ENCODE peak calls at places on chromosome 13, in seven cellular contexts. One of them, this sample, is unnamed.

GRCh38 chr13:23643828-23644419 is 73.7 kb downstream of the TNFRSF19 start:
- DNase-seq in IMR-90: no peak
- DNase-seq in A549: no peak
- DNase-seq in prostate gland: no peak
- DNase-seq in vagina: no peak
- DNase-seq in sigmoid colon: no peak
- DNase-seq in adrenal gland: no peak
- DNase-seq in this sample: no peak

GRCh38 chr13:110183925-110184324 is 123.0 kb downstream of the COL4A1 start:
- DNase-seq in IMR-90: peak
- DNase-seq in A549: no peak
- DNase-seq in prostate gland: no peak
- DNase-seq in vagina: no peak
- DNase-seq in sigmoid colon: peak
- DNase-seq in adrenal gland: no peak
- DNase-seq in this sample: no peak

GRCh38 chr13:26075498-26075897 is 23.7 kb upstream of the SHISA2 start:
- DNase-seq in IMR-90: no peak
- DNase-seq in A549: no peak
- DNase-seq in prostate gland: no peak
- DNase-seq in vagina: no peak
- DNase-seq in sigmoid colon: no peak
- DNase-seq in adrenal gland: no peak
- DNase-seq in this sample: no peak

GRCh38 chr13:99418663-99419140 is 82.6 kb upstream of the TM9SF2 start:
- DNase-seq in IMR-90: no peak
- DNase-seq in A549: no peak
- DNase-seq in prostate gland: no peak
- DNase-seq in vagina: no peak
- DNase-seq in sigmoid colon: no peak
- DNase-seq in adrenal gland: no peak
- DNase-seq in this sample: peak

GRCh38 chr13:110944121-110944967 is 29.5 kb upstream of the ANKRD10 start:
- DNase-seq in IMR-90: peak
- DNase-seq in A549: peak
- DNase-seq in prostate gland: peak
- DNase-seq in vagina: no peak
- DNase-seq in sigmoid colon: no peak
- DNase-seq in adrenal gland: no peak
- DNase-seq in this sample: peak

GRCh38 chr13:94325148-94325528 is 154.3 kb downstream of the DCT start:
- DNase-seq in IMR-90: no peak
- DNase-seq in A549: no peak
- DNase-seq in prostate gland: no peak
- DNase-seq in vagina: peak
- DNase-seq in sigmoid colon: no peak
- DNase-seq in adrenal gland: no peak
- DNase-seq in this sample: no peak

GRCh38 chr13:111461445-111462149 is 141.2 kb downstream of the TEX29 start:
- DNase-seq in IMR-90: no peak
- DNase-seq in A549: no peak
- DNase-seq in prostate gland: no peak
- DNase-seq in vagina: peak
- DNase-seq in sigmoid colon: peak
- DNase-seq in adrenal gland: no peak
- DNase-seq in this sample: peak

GRCh38 chr13:25886438-25887214 is 165.2 kb downstream of the SHISA2 start:
- DNase-seq in IMR-90: peak
- DNase-seq in A549: no peak
- DNase-seq in prostate gland: no peak
- DNase-seq in vagina: no peak
- DNase-seq in sigmoid colon: no peak
- DNase-seq in adrenal gland: no peak
- DNase-seq in this sample: no peak

GRCh38 chr13:79637086-79637763 is 156.3 kb downstream of the NDFIP2 start:
- DNase-seq in IMR-90: no peak
- DNase-seq in A549: no peak
- DNase-seq in prostate gland: peak
- DNase-seq in vagina: no peak
- DNase-seq in sigmoid colon: no peak
- DNase-seq in adrenal gland: no peak
- DNase-seq in this sample: no peak

GRCh38 chr13:28583661-28584091 is 75.3 kb upstream of the POMP start:
- DNase-seq in IMR-90: peak
- DNase-seq in A549: no peak
- DNase-seq in prostate gland: no peak
- DNase-seq in vagina: no peak
- DNase-seq in sigmoid colon: no peak
- DNase-seq in adrenal gland: no peak
- DNase-seq in this sample: no peak

GRCh38 chr13:93776936-93777335 is 550.3 kb downstream of the GPC6 start:
- DNase-seq in IMR-90: peak
- DNase-seq in A549: no peak
- DNase-seq in prostate gland: no peak
- DNase-seq in vagina: no peak
- DNase-seq in sigmoid colon: no peak
- DNase-seq in adrenal gland: no peak
- DNase-seq in this sample: no peak

GRCh38 chr13:53405616-53406015 is 377.0 kb downstream of the OLFM4 start:
- DNase-seq in IMR-90: no peak
- DNase-seq in A549: peak
- DNase-seq in prostate gland: no peak
- DNase-seq in vagina: no peak
- DNase-seq in sigmoid colon: no peak
- DNase-seq in adrenal gland: no peak
- DNase-seq in this sample: no peak

GRCh38 chr13:114100446-114101320 is 31.7 kb downstream of the RASA3 start:
- DNase-seq in IMR-90: no peak
- DNase-seq in A549: no peak
- DNase-seq in prostate gland: no peak
- DNase-seq in vagina: no peak
- DNase-seq in sigmoid colon: peak
- DNase-seq in adrenal gland: no peak
- DNase-seq in this sample: no peak

GRCh38 chr13:91546865-91547264 is 148.4 kb downstream of the GPC5 start:
- DNase-seq in IMR-90: peak
- DNase-seq in A549: no peak
- DNase-seq in prostate gland: no peak
- DNase-seq in vagina: no peak
- DNase-seq in sigmoid colon: no peak
- DNase-seq in adrenal gland: no peak
- DNase-seq in this sample: no peak

GRCh38 chr13:85549819-85550218 is 249.4 kb downstream of the SLITRK6 start:
- DNase-seq in IMR-90: no peak
- DNase-seq in A549: no peak
- DNase-seq in prostate gland: no peak
- DNase-seq in vagina: no peak
- DNase-seq in sigmoid colon: no peak
- DNase-seq in adrenal gland: no peak
- DNase-seq in this sample: no peak

GRCh38 chr13:85170372-85170771 is 628.8 kb downstream of the SLITRK6 start:
- DNase-seq in IMR-90: no peak
- DNase-seq in A549: no peak
- DNase-seq in prostate gland: no peak
- DNase-seq in vagina: no peak
- DNase-seq in sigmoid colon: no peak
- DNase-seq in adrenal gland: no peak
- DNase-seq in this sample: no peak

GRCh38 chr13:93794197-93794885 is 567.7 kb downstream of the GPC6 start:
- DNase-seq in IMR-90: peak
- DNase-seq in A549: no peak
- DNase-seq in prostate gland: no peak
- DNase-seq in vagina: no peak
- DNase-seq in sigmoid colon: no peak
- DNase-seq in adrenal gland: no peak
- DNase-seq in this sample: no peak

GRCh38 chr13:27869436-27870090 is 50.2 kb upstream of the PDX1 start:
- DNase-seq in IMR-90: no peak
- DNase-seq in A549: no peak
- DNase-seq in prostate gland: no peak
- DNase-seq in vagina: no peak
- DNase-seq in sigmoid colon: no peak
- DNase-seq in adrenal gland: no peak
- DNase-seq in this sample: no peak

GRCh38 chr13:39765801-39766463 is 110.5 kb downstream of the COG6 start:
- DNase-seq in IMR-90: no peak
- DNase-seq in A549: peak
- DNase-seq in prostate gland: peak
- DNase-seq in vagina: peak
- DNase-seq in sigmoid colon: peak
- DNase-seq in adrenal gland: no peak
- DNase-seq in this sample: peak

GRCh38 chr13:20127563-20128458 is 33.0 kb downstream of the GJA3 start:
- DNase-seq in IMR-90: peak
- DNase-seq in A549: peak
- DNase-seq in prostate gland: peak
- DNase-seq in vagina: no peak
- DNase-seq in sigmoid colon: peak
- DNase-seq in adrenal gland: peak
- DNase-seq in this sample: peak

GRCh38 chr13:20129076-20129475 is 31.8 kb downstream of the GJA3 start:
- DNase-seq in IMR-90: no peak
- DNase-seq in A549: no peak
- DNase-seq in prostate gland: no peak
- DNase-seq in vagina: no peak
- DNase-seq in sigmoid colon: peak
- DNase-seq in adrenal gland: no peak
- DNase-seq in this sample: peak

GRCh38 chr13:20127263-20127562 is 33.6 kb downstream of the GJA3 start:
- DNase-seq in IMR-90: no peak
- DNase-seq in A549: no peak
- DNase-seq in prostate gland: no peak
- DNase-seq in vagina: no peak
- DNase-seq in sigmoid colon: no peak
- DNase-seq in adrenal gland: no peak
- DNase-seq in this sample: no peak

GRCh38 chr13:20130012-20130411 is 30.8 kb downstream of the GJA3 start:
- DNase-seq in IMR-90: no peak
- DNase-seq in A549: no peak
- DNase-seq in prostate gland: no peak
- DNase-seq in vagina: no peak
- DNase-seq in sigmoid colon: no peak
- DNase-seq in adrenal gland: no peak
- DNase-seq in this sample: no peak

DNA sequence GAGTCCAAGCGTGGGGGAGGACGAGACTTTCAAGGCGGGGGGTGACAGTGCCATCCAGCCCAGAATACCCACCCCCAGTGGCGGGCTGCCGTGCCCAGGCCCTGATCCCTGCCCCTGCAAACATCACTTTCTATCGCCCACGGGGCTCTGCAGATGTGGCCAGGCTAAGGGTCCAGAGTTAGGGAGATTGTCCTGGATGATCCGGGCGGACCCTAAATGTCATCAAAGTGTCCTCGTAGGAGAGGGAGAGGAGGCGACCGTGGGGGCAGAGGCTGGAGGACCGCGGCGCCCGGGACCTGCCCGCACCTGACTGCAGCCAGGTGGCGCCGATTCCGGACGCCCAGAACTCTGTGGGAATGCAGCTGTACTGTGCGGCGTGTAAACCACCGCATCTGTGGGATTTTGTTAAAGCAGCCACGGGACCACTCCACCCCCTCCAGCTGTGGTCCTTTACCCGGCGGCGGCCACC is 32.4 kb downstream of the GJA3 start:
- DNase-seq in IMR-90: no peak
- DNase-seq in A549: no peak
- DNase-seq in prostate gland: peak
- DNase-seq in vagina: no peak
- DNase-seq in sigmoid colon: peak
- DNase-seq in adrenal gland: no peak
- DNase-seq in this sample: no peak
- H3K4me3 ChIP-seq in IMR-90: no peak
- H3K4me3 ChIP-seq in A549: no peak
- H3K4me3 ChIP-seq in prostate gland: peak
- H3K4me3 ChIP-seq in vagina: peak
- H3K4me3 ChIP-seq in sigmoid colon: peak
- H3K4me3 ChIP-seq in adrenal gland: peak
- H3K4me3 ChIP-seq in this sample: peak

DNA sequence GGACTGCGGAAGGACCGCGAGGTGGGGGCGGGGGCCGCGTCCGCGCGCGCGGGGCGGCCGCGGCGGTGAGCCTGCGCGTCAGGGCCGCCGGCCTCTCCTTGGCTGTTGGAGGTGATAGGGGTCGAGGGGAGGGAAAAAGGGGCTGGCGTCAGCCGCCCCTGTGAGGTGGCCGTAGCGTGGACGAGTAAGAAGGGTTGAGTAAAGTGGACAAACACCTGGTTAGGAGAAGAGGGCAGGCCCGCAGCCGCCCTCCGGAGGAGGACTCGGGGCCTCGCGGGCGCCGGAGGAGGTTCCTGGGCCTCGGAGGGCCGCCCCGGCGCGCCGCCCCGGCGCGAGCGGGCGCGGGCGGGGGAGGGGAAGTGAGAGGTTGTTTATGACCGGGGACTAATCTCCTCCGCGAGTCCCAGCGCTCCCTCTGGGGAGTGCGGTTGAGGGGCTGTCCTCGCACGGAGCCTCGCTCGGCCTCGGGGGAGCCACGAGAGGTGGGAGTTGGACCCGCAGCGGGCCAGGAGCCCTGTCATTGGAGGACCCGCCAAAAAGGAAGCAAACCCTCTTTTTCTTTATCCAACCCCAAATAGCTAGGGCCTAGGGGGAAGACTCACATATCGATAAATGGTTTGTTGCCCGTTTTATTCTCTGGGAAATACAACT is 597 bp upstream of the INTS6 start:
- DNase-seq in IMR-90: no peak
- DNase-seq in A549: no peak
- DNase-seq in prostate gland: peak
- DNase-seq in vagina: no peak
- DNase-seq in sigmoid colon: peak
- DNase-seq in adrenal gland: no peak
- DNase-seq in this sample: peak
- TF ChIP-seq POLR2A in IMR-90: no peak
- TF ChIP-seq POLR2A in A549: peak
- TF ChIP-seq POLR2A in prostate gland: peak
- TF ChIP-seq POLR2A in vagina: peak
- TF ChIP-seq POLR2A in sigmoid colon: peak
- TF ChIP-seq POLR2A in adrenal gland: peak
- TF ChIP-seq POLR2A in this sample: peak

GRCh38 chr13:35475960-35476943 is at the start of gene MAB21L1:
- DNase-seq in IMR-90: peak
- DNase-seq in A549: no peak
- DNase-seq in prostate gland: peak
- DNase-seq in vagina: no peak
- DNase-seq in sigmoid colon: peak
- DNase-seq in adrenal gland: peak
- DNase-seq in this sample: no peak
- H3K4me3 ChIP-seq in IMR-90: peak
- H3K4me3 ChIP-seq in A549: no peak
- H3K4me3 ChIP-seq in prostate gland: peak
- H3K4me3 ChIP-seq in vagina: peak
- H3K4me3 ChIP-seq in sigmoid colon: peak
- H3K4me3 ChIP-seq in adrenal gland: no peak
- H3K4me3 ChIP-seq in this sample: peak

GRCh38 chr13:45700971-45701900 is 884 bp upstream of the CBY2 start:
- DNase-seq in IMR-90: no peak
- DNase-seq in A549: no peak
- DNase-seq in prostate gland: no peak
- DNase-seq in vagina: no peak
- DNase-seq in sigmoid colon: no peak
- DNase-seq in adrenal gland: no peak
- DNase-seq in this sample: no peak
- TF ChIP-seq POLR2A in IMR-90: no peak
- TF ChIP-seq POLR2A in A549: no peak
- TF ChIP-seq POLR2A in prostate gland: no peak
- TF ChIP-seq POLR2A in vagina: no peak
- TF ChIP-seq POLR2A in sigmoid colon: no peak
- TF ChIP-seq POLR2A in adrenal gland: no peak
- TF ChIP-seq POLR2A in this sample: no peak

This sample was measured in Peyer's patch.